ENCODE peak calls at places on chromosomes 7 and 10, in four cellular contexts. G, J, B and X are unnamed samples. For H3K4me1, the result is how much of the 10 kb centered on the place peaks cover.

GRCh38 chr7:144768633-144769032 is 67.2 kb downstream of the TPK1 start:
- DNase-seq in G (no peak), J (no peak), B (no peak), X (no peak)

GRCh38 chr10:96673318-96674099 is 46.8 kb downstream of the PIK3AP1 start:
- DNase-seq in B (peak), J (peak), G (peak), X (no peak)

GRCh38 chr7:30468041-30468440 is 10.5 kb downstream of the NOD1 start:
- DNase-seq in G (no peak), J (no peak), B (no peak), X (no peak)

GRCh38 chr7:149825567-149826343 is 12.4 kb upstream of the ZNF862 start:
- DNase-seq in B (no peak), G (no peak), J (no peak), X (no peak)

GRCh38 chr10:68516766-68517165 is 10.6 kb downstream of the SLC25A16 start:
- DNase-seq in J (no peak), B (no peak), G (no peak), X (no peak)

GRCh38 chr7:82183633-82184032 is 259.9 kb downstream of the CACNA2D1 start:
- DNase-seq in G (no peak), J (no peak), B (no peak), X (no peak)

GRCh38 chr7:106871793-106872571 is 6.9 kb downstream of the PIK3CG start:
- DNase-seq in J (no peak), G (no peak), B (no peak), X (no peak)

GRCh38 chr7:136807598-136807997 is 60.9 kb upstream of the CHRM2 start:
- DNase-seq in B (no peak), J (no peak), G (no peak), X (no peak)

GRCh38 chr7:121620953-121621606 is 225.0 kb upstream of the FAM3C start:
- DNase-seq in B (no peak), G (no peak), J (no peak), X (no peak)

GRCh38 chr10:113558336-113558735 is 5.5 kb downstream of the HABP2 start:
- DNase-seq in G (no peak), J (no peak), B (no peak), X (no peak)

GRCh38 chr7:87330942-87331341 is 14.5 kb upstream of the CROT start:
- DNase-seq in B (no peak), J (no peak), G (no peak), X (no peak)

GRCh38 chr7:7943951-7944350 is 24.6 kb upstream of the GLCCI1 start:
- DNase-seq in G (no peak), J (no peak), B (no peak), X (no peak)

GRCh38 chr10:44925224-44925623 is 14.1 kb downstream of the TMEM72 start:
- DNase-seq in J (no peak), G (no peak), B (no peak), X (no peak)

GRCh38 chr10:73625004-73625883 is 16.0 kb downstream of the MYOZ1 start:
- DNase-seq in J (no peak), G (no peak), B (peak), X (no peak)

GRCh38 chr7:44658979-44659378 is 52.6 kb downstream of the OGDH start:
- DNase-seq in B (no peak), G (no peak), J (no peak), X (no peak)

GRCh38 chr10:128150045-128150493 is 23.8 kb upstream of the MKI67 start:
- DNase-seq in J (peak), G (no peak), B (peak), X (no peak)

GRCh38 chr7:114293289-114294012 is 121.2 kb upstream of the FOXP2 start:
- DNase-seq in B (no peak), G (no peak), J (no peak), X (no peak)

GRCh38 chr10:117145019-117145418 is 6.9 kb upstream of the VAX1 start:
- DNase-seq in J (no peak), B (no peak), G (no peak), X (no peak)

GRCh38 chr10:95261926-95262325 is 28.9 kb downstream of the PDLIM1 start:
- DNase-seq in J (no peak), G (no peak), B (no peak), X (no peak)

GRCh38 chr7:79454325-79454960 is 976 bp upstream of the MAGI2 start:
- DNase-seq in J (peak), B (peak), G (no peak), X (no peak)

GRCh38 chr7:91517408-91517807 is 253.2 kb downstream of the FZD1 start:
- DNase-seq in J (no peak), G (no peak), B (no peak), X (no peak)

GRCh38 chr10:72272689-72273409 is 875 bp upstream of the DDIT4 start:
- DNase-seq in G (peak), J (peak), B (peak), X (peak)

GRCh38 chr7:155380221-155380861 is 77.6 kb upstream of the EN2 start:
- DNase-seq in J (peak), B (peak), G (no peak), X (no peak)

GRCh38 chr7:155377837-155378579 is 79.9 kb upstream of the EN2 start:
- DNase-seq in J (no peak), B (no peak), G (no peak), X (no peak)

GRCh38 chr7:155377071-155377836 is 79.6 kb downstream of the INSIG1 start:
- DNase-seq in J (no peak), G (no peak), B (no peak), X (no peak)

GRCh38 chr7:155378959-155379871 is 78.7 kb upstream of the EN2 start:
- DNase-seq in G (no peak), B (no peak), J (no peak), X (no peak)

DNA sequence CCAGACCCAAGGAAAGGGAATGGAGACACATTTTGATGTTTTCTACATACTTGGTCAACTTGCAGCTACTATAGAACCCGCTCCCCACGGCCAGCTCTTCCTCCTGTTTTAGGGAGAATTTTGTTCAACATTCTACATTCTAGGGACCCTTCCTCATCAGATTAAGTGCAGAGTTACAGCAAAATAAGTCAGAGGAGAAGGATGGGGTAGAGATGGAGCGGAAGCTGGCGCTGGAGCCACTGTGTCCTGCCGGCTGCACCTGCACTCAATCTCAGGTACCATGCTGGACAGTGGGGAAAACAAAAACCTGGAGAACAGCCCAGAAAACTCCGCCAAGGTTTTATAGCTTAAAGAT is 79.4 kb upstream of the EN2 start:
- DNase-seq in J (no peak), G (no peak), B (peak), X (no peak)
- H3K4me1 ChIP-seq in J (half or more), G (half or more), B (under half), X (half or more)

GRCh38 chr10:121592155-121592890 is 5.9 kb downstream of the FGFR2 start:
- DNase-seq in B (no peak), G (no peak), J (no peak), X (no peak)
- TF ChIP-seq CTCF in B (no peak), G (no peak), J (no peak), X (no peak)

GRCh38 chr7:15049157-15049556 is 146.6 kb upstream of the DGKB start:
- DNase-seq in J (no peak), G (no peak), B (no peak), X (no peak)
- H3K4me1 ChIP-seq in J (under half), G (under half), B (under half), X (under half)

GRCh38 chr7:26858735-26859134 is 5.7 kb downstream of the SKAP2 start:
- DNase-seq in G (no peak), J (no peak), B (no peak), X (no peak)
- TF ChIP-seq CTCF in G (no peak), J (no peak), B (no peak), X (no peak)

DNA sequence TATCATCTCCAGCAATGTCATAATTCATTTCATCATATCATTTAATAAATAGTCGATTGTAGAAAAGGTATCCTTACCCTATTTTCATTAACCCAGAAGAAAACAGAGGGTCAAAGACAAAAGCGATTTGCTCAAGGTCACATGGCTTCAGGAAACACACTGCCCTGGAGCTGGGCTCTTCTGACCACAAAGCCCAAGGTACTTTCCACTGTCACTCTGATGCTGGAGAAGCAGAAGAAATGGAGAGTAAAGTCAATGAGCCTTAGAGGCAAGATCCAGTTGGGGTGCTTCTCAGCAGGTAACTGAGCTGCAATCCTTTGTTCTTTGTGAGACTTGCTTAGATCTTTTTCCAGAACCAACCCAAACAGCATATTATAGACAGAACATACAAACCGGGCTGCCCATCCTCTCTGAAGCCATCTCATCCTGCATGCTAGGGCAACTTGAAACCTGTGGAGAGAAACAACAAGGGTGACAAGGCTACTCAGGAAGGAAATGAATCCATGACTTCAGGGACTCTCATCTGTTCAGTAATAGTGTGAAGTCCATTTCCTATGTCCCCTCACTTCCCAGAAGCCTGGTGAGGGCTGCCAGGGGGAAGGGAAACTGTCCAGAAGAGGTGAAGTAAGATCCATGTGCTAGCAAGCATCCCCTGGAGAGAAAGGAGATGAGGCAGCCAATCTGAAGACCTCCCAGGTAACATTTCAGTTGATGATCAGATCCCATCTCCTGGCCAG is 148.6 kb upstream of the SVIL start:
- DNase-seq in B (no peak), J (no peak), G (no peak), X (no peak)
- H3K4me1 ChIP-seq in B (under half), J (under half), G (under half), X (under half)

GRCh38 chr7:2979276-2979675 is 64.4 kb downstream of the CARD11 start:
- DNase-seq in G (no peak), B (no peak), J (no peak), X (no peak)
- TF ChIP-seq CTCF in G (no peak), B (no peak), J (no peak), X (no peak)

DNA sequence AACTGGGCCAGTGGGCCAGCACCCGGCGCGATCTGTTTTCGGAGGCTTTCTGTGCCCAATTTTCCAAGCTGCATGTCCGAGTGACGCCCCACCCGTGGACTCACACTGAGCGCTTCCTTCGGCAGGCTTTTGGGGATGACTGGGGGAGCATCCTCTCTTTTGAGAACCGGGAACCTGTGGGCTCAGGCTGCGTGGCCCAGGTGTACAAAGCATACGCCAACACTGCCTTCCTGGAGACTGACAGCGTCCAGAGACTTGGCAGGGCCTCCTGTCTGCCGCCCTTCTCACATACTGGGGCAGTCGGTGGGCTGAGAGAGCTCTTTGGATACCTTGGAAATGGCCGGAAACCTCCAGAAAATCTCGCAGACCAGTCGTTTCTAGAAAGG is 1.0 kb downstream of the ADCK2 start:
- DNase-seq in B (no peak), G (no peak), J (no peak), X (no peak)
- H3K4me1 ChIP-seq in B (under half), G (under half), J (under half), X (under half)

GRCh38 chr10:86371691-86372090 is 5.1 kb upstream of the GRID1 start:
- DNase-seq in J (no peak), B (no peak), G (no peak), X (no peak)
- TF ChIP-seq CTCF in J (no peak), B (no peak), G (no peak), X (no peak)